ENCODE peak calls at places on chromosomes 7 and 10, in ten cellular contexts. Z is iPS-NIHi11; U is MCF 10A; B is activated CD4-positive, alpha-beta T cell treated with anti-CD3 and anti-CD28 coated beads, Interleukin-2, amount 50 U/mL, for 1 hour; Q is GM13977; D is fibroblast of the aortic adventitia; G is amniotic stem cell; A is Caki2; E is pons; V is erythroblast. R is an unnamed sample.
A peak's percentile ranks its signal among the peaks of the same experiment; 100 is the strongest.

GRCh38 chr10:3217301-3217700 is 44.7 kb upstream of the PITRM1 start:
- DNase-seq in Q (no peak), A (no peak), G (no peak), Z (no peak), D (peak; percentile 87), B (no peak), U (no peak), V (no peak), E (no peak), R (peak; percentile 80)

GRCh38 chr10:30422981-30423654 is 10.9 kb upstream of the MAP3K8 start:
- DNase-seq in D (peak; percentile 60), B (no peak), V (no peak), G (peak; percentile 36), A (peak; percentile 90), Z (peak; percentile 52), U (peak; percentile 76), E (no peak), Q (no peak), R (peak; percentile 87)

GRCh38 chr7:38453187-38453586 is 178.0 kb downstream of the AMPH start:
- DNase-seq in B (no peak), D (no peak), U (no peak), A (no peak), E (no peak), Z (peak; percentile 14), V (no peak), Q (no peak), G (no peak), R (no peak)

GRCh38 chr10:16494174-16494573 is 27.5 kb downstream of the C1QL3 start:
- DNase-seq in U (no peak), Q (no peak), G (no peak), D (no peak), B (no peak), V (no peak), E (no peak), A (no peak), Z (no peak), R (no peak)

GRCh38 chr7:30136743-30137485 is 2.1 kb downstream of the MTURN start:
- DNase-seq in U (no peak), A (no peak), V (no peak), Z (no peak), B (no peak), E (no peak), G (no peak), D (no peak), Q (no peak), R (no peak)

GRCh38 chr7:158740013-158740656 is 35.5 kb upstream of the NCAPG2 start:
- DNase-seq in E (peak; percentile 20), D (peak; percentile 67), V (no peak), Z (no peak), G (peak; percentile 13), U (peak; percentile 87), Q (no peak), A (peak; percentile 27), B (no peak), R (peak; percentile 17)

GRCh38 chr7:158371856-158372255 is 215.8 kb downstream of the PTPRN2 start:
- DNase-seq in B (no peak), Z (no peak), V (no peak), U (no peak), E (no peak), G (no peak), D (no peak), A (no peak), Q (no peak), R (no peak)

GRCh38 chr7:115368998-115369397 is 447.1 kb downstream of the MDFIC start:
- DNase-seq in U (no peak), Q (no peak), V (no peak), A (no peak), G (no peak), Z (no peak), B (no peak), D (no peak), E (no peak), R (no peak)

GRCh38 chr7:3027005-3027404 is 16.7 kb downstream of the CARD11 start:
- DNase-seq in V (no peak), G (no peak), B (no peak), Z (no peak), Q (no peak), A (no peak), D (no peak), U (no peak), E (no peak), R (no peak)

GRCh38 chr7:146094356-146094755 is 22.2 kb upstream of the CNTNAP2 start:
- DNase-seq in Q (no peak), E (no peak), A (no peak), V (no peak), Z (no peak), B (no peak), G (no peak), U (no peak), D (no peak), R (no peak)

GRCh38 chr7:493661-494251 is 25.9 kb downstream of the PDGFA start:
- DNase-seq in Z (no peak), D (no peak), B (no peak), V (no peak), G (no peak), E (no peak), Q (no peak), U (no peak), A (no peak), R (no peak)

GRCh38 chr7:123552641-123553040 is 5.0 kb downstream of the NDUFA5 start:
- DNase-seq in A (no peak), E (no peak), D (no peak), G (no peak), U (no peak), Q (no peak), V (peak; percentile 22), Z (no peak), B (no peak), R (no peak)

GRCh38 chr10:10545771-10546170 is 471.9 kb upstream of the CELF2 start:
- DNase-seq in D (no peak), B (no peak), G (no peak), E (no peak), A (no peak), V (no peak), Q (no peak), Z (no peak), U (no peak), R (no peak)

GRCh38 chr10:35827783-35828182 is 185.7 kb upstream of the FZD8 start:
- DNase-seq in Z (no peak), G (no peak), Q (no peak), A (no peak), E (no peak), V (no peak), U (no peak), D (no peak), B (no peak), R (no peak)

GRCh38 chr7:6205921-6206660 is 66.3 kb downstream of the CYTH3 start:
- DNase-seq in U (no peak), B (no peak), E (no peak), A (no peak), Z (no peak), Q (no peak), D (peak; percentile 64), G (no peak), V (no peak), R (no peak)

GRCh38 chr7:98286093-98286525 is 4.6 kb downstream of the BRI3 start:
- DNase-seq in G (peak; percentile 60), E (no peak), B (no peak), Z (no peak), D (peak; percentile 52), U (peak; percentile 87), V (peak; percentile 22), Q (no peak), A (peak; percentile 56), R (no peak)

GRCh38 chr7:69732203-69732602 is 133.9 kb downstream of the AUTS2 start:
- DNase-seq in Z (no peak), B (no peak), G (no peak), V (no peak), A (peak; percentile 64), D (peak; percentile 10), Q (no peak), U (no peak), E (no peak), R (peak; percentile 48)

GRCh38 chr7:135846339-135846738 is 97.7 kb upstream of the FAM180A start:
- DNase-seq in V (no peak), U (no peak), A (no peak), Q (no peak), B (no peak), D (no peak), E (no peak), G (no peak), Z (no peak), R (no peak)

GRCh38 chr7:122448893-122449589 is 144.5 kb upstream of the FEZF1 start:
- DNase-seq in V (no peak), D (no peak), Z (no peak), A (no peak), Q (no peak), G (no peak), U (no peak), E (no peak), B (no peak), R (no peak)

GRCh38 chr7:102279537-102280400 is 6.9 kb upstream of the SH2B2 start:
- DNase-seq in U (peak; percentile 67), E (peak; percentile 42), G (no peak), B (peak; percentile 57), V (peak; percentile 68), D (peak; percentile 43), Q (peak; percentile 87), Z (peak; percentile 91), A (peak; percentile 54), R (no peak)

GRCh38 chr10:17412323-17412722 is 42.1 kb downstream of the ST8SIA6 start:
- DNase-seq in D (no peak), Z (peak; percentile 50), E (no peak), G (no peak), U (peak; percentile 36), V (peak; percentile 34), Q (no peak), A (no peak), B (no peak), R (no peak)

GRCh38 chr10:88080213-88080612 is 216.8 kb downstream of the PTEN start:
- DNase-seq in A (peak; percentile 92), G (no peak), Z (no peak), B (no peak), Q (peak; percentile 44), U (peak; percentile 28), E (no peak), V (no peak), D (peak; percentile 32), R (no peak)

GRCh38 chr10:32015386-32015785 is 40.8 kb downstream of the KIF5B start:
- DNase-seq in Q (no peak), E (no peak), Z (no peak), U (no peak), V (no peak), A (no peak), B (no peak), D (no peak), G (no peak), R (no peak)